ENCODE peak calls at places on chromosomes 6 and 20, in five cellular contexts. M is GM10248; E is activated CD8-positive, alpha-beta memory T cell treated with anti-CD3 and anti-CD28 coated beads, Interleukin-2, amount 50 U/mL, for 48 hours; W is NCI-H446; I is gastrocnemius medialis. Y is an unnamed sample.

GRCh38 chr20:37282558-37282957 is 6.9 kb upstream of the MANBAL start:
- DNase-seq in M (no peak), E (no peak), W (no peak), I (no peak), Y (no peak)

GRCh38 chr6:127186889-127187288 is 68.4 kb downstream of the RSPO3 start:
- DNase-seq in M (peak), E (peak), W (no peak), I (peak), Y (peak)

GRCh38 chr20:49400410-49400809 is 82.1 kb downstream of the KCNB1 start:
- DNase-seq in M (no peak), E (no peak), W (no peak), I (peak), Y (no peak)

GRCh38 chr20:49957487-49957938 is 21.3 kb downstream of the RNF114 start:
- DNase-seq in M (no peak), E (no peak), W (no peak), I (no peak), Y (no peak)

GRCh38 chr20:11799131-11799800 is 118.4 kb upstream of the BTBD3 start:
- DNase-seq in M (no peak), E (no peak), W (no peak), I (no peak), Y (no peak)

GRCh38 chr6:27214126-27214601 is 33.3 kb upstream of the PRSS16 start:
- DNase-seq in M (no peak), E (no peak), W (no peak), I (no peak), Y (peak)

GRCh38 chr6:28807682-28808280 is 116.0 kb downstream of the TRIM27 start:
- DNase-seq in M (no peak), E (peak), W (peak), I (no peak), Y (no peak)

GRCh38 chr20:62900052-62900691 is 26.1 kb downstream of the DIDO1 start:
- DNase-seq in M (peak), E (peak), W (peak), I (peak), Y (peak)

GRCh38 chr6:134165827-134166226 is 113.4 kb upstream of the SLC2A12 start:
- DNase-seq in M (no peak), E (no peak), W (no peak), I (no peak), Y (no peak)

GRCh38 chr6:104324305-104324704 is 535.4 kb downstream of the HACE1 start:
- DNase-seq in M (no peak), E (no peak), W (no peak), I (no peak), Y (no peak)

GRCh38 chr6:47264775-47265184 is 44.9 kb downstream of the TNFRSF21 start:
- DNase-seq in M (no peak), E (no peak), W (no peak), I (no peak), Y (no peak)

GRCh38 chr6:116847234-116847633 is 18.4 kb upstream of the GPRC6A start:
- DNase-seq in M (peak), E (no peak), W (peak), I (no peak), Y (no peak)

GRCh38 chr6:42440027-42440426 is 11.7 kb downstream of the TRERF1 start:
- DNase-seq in M (no peak), E (no peak), W (no peak), I (no peak), Y (no peak)

GRCh38 chr6:45572833-45573232 is 195.1 kb upstream of the SUPT3H start:
- DNase-seq in M (no peak), E (no peak), W (no peak), I (no peak), Y (no peak)

GRCh38 chr6:118680452-118681095 is 29.2 kb upstream of the CEP85L start:
- DNase-seq in M (no peak), E (no peak), W (no peak), I (no peak), Y (no peak)

GRCh38 chr6:158060447-158061360 is 79.0 kb downstream of the SYNJ2 start:
- DNase-seq in M (no peak), E (no peak), W (peak), I (peak), Y (no peak)

GRCh38 chr6:119361209-119361608 is 11.6 kb upstream of the MAN1A1 start:
- DNase-seq in M (no peak), E (no peak), W (no peak), I (no peak), Y (no peak)

GRCh38 chr6:139402935-139403386 is 28.5 kb upstream of the CITED2 start:
- DNase-seq in M (no peak), E (no peak), W (no peak), I (no peak), Y (no peak)

GRCh38 chr6:75551367-75551952 is 50.2 kb upstream of the SENP6 start:
- DNase-seq in M (peak), E (no peak), W (no peak), I (no peak), Y (no peak)

GRCh38 chr6:90412538-90413369 is 116.1 kb upstream of the BACH2 start:
- DNase-seq in M (no peak), E (no peak), W (no peak), I (no peak), Y (no peak)

GRCh38 chr6:47319867-47320266 is 10.2 kb upstream of the TNFRSF21 start:
- DNase-seq in M (no peak), E (no peak), W (no peak), I (no peak), Y (no peak)

GRCh38 chr6:22250486-22250885 is 46.4 kb downstream of the PRL start:
- DNase-seq in M (no peak), E (no peak), W (no peak), I (no peak), Y (peak)

GRCh38 chr6:93721386-93722048 is 302.2 kb upstream of the EPHA7 start:
- DNase-seq in M (no peak), E (no peak), W (no peak), I (no peak), Y (peak)

GRCh38 chr6:29676981-29677601 is 3.9 kb downstream of the ZFP57 start:
- DNase-seq in M (no peak), E (no peak), W (no peak), I (no peak), Y (no peak)

GRCh38 chr6:151051164-151051563 is 185.7 kb downstream of the MTHFD1L start:
- DNase-seq in M (no peak), E (no peak), W (no peak), I (no peak), Y (no peak)

GRCh38 chr6:139370047-139370706 is 4.3 kb downstream of the CITED2 start:
- DNase-seq in M (no peak), E (no peak), W (no peak), I (peak), Y (no peak)

GRCh38 chr6:73207221-73207837 is 18.0 kb downstream of the KHDC1L start:
- DNase-seq in M (no peak), E (no peak), W (no peak), I (no peak), Y (no peak)

GRCh38 chr6:77447254-77447653 is 16.0 kb downstream of the HTR1B start:
- DNase-seq in M (no peak), E (no peak), W (no peak), I (no peak), Y (no peak)

GRCh38 chr20:62182469-62183425 is at the start of gene MTG2:
- DNase-seq in M (peak), E (peak), W (peak), I (peak), Y (peak)

GRCh38 chr6:42367353-42368011 is 84.2 kb downstream of the TRERF1 start:
- DNase-seq in M (peak), E (peak), W (no peak), I (no peak), Y (no peak)

GRCh38 chr20:1711826-1712601 is 54.4 kb upstream of the SIRPG start:
- DNase-seq in M (no peak), E (no peak), W (no peak), I (no peak), Y (no peak)